ENCODE peak calls at places on chromosomes 13 and 19, in eight cellular contexts. C is PC-3, O is C1 segment of cervical spinal cord, S is choroid plexus epithelial cell, A is foreskin fibroblast, N is vagina, R is tibial artery, L is Caco-2. I is an unnamed sample.

GRCh38 chr19:11342429-11342828 is 3.0 kb upstream of the RAB3D start:
- DNase-seq in C (no peak), O (no peak), S (no peak), A (no peak), N (no peak), R (no peak), L (no peak), I (no peak)

GRCh38 chr19:3725640-3726310 is 17.6 kb downstream of the TJP3 start:
- DNase-seq in C (no peak), O (no peak), S (peak; percentile 19), A (no peak), N (no peak), R (no peak), L (no peak), I (no peak)

GRCh38 chr19:4278460-4278901 is 585 bp upstream of the SHD start:
- DNase-seq in C (no peak), O (no peak), S (no peak), A (no peak), N (no peak), R (no peak), L (no peak), I (no peak)

GRCh38 chr13:94559201-94559795 is 36.7 kb downstream of the TGDS start:
- DNase-seq in C (no peak), O (no peak), S (no peak), A (no peak), N (no peak), R (no peak), L (no peak), I (no peak)

GRCh38 chr19:46428278-46429141 is at the start of gene PNMA8C:
- DNase-seq in C (no peak), O (peak; percentile 83), S (peak; percentile 59), A (peak; percentile 86), N (no peak), R (peak; percentile 62), L (no peak), I (peak; percentile 97)

GRCh38 chr19:39846678-39847486 is 703 bp upstream of the FBL start:
- DNase-seq in C (no peak), O (no peak), S (peak; percentile 24), A (peak; percentile 54), N (no peak), R (no peak), L (peak; percentile 39), I (no peak)

GRCh38 chr13:59659981-59660380 is 503.7 kb downstream of the DIAPH3 start:
- DNase-seq in C (no peak), O (no peak), S (no peak), A (no peak), N (no peak), R (no peak), L (no peak), I (no peak)

GRCh38 chr13:59112375-59112774 is 1051.4 kb downstream of the DIAPH3 start:
- DNase-seq in C (peak; percentile 61), O (peak; percentile 54), S (peak; percentile 99), A (peak; percentile 82), N (no peak), R (peak; percentile 40), L (no peak), I (no peak)

GRCh38 chr19:1268392-1269064 is 604 bp upstream of the CIRBP start:
- DNase-seq in C (no peak), O (no peak), S (no peak), A (no peak), N (peak; percentile 92), R (no peak), L (no peak), I (no peak)

GRCh38 chr13:70812481-70812880 is 704.2 kb upstream of the KLHL1 start:
- DNase-seq in C (peak; percentile 66), O (no peak), S (peak; percentile 43), A (peak; percentile 39), N (no peak), R (no peak), L (no peak), I (no peak)

GRCh38 chr13:85724554-85725432 is 74.4 kb downstream of the SLITRK6 start:
- DNase-seq in C (peak; percentile 76), O (no peak), S (no peak), A (peak; percentile 14), N (no peak), R (no peak), L (no peak), I (peak; percentile 58)

GRCh38 chr19:48638831-48639381 is 1.7 kb upstream of the DBP start:
- DNase-seq in C (no peak), O (no peak), S (no peak), A (no peak), N (peak; percentile 92), R (no peak), L (peak; percentile 45), I (no peak)

GRCh38 chr19:50030937-50031336 is 5.1 kb downstream of the ZNF473 start:
- DNase-seq in C (no peak), O (no peak), S (no peak), A (no peak), N (no peak), R (no peak), L (no peak), I (no peak)

GRCh38 chr13:109026266-109026665 is 396.9 kb downstream of the MYO16 start:
- DNase-seq in C (no peak), O (no peak), S (no peak), A (no peak), N (no peak), R (no peak), L (peak; percentile 6), I (no peak)

GRCh38 chr19:4922530-4923378 is 13.5 kb downstream of the UHRF1 start:
- DNase-seq in C (no peak), O (peak; percentile 31), S (peak; percentile 52), A (no peak), N (no peak), R (no peak), L (no peak), I (no peak)